ENCODE peak calls at places on chromosome 1, in nine cellular contexts. I, G, P, U, M, E, X, J and S are unnamed samples.

GRCh38 chr1:212437179-212437798 is 4.6 kb downstream of the NENF start:
- DNase-seq in I (no peak), G (no peak), P (no peak), U (no peak), M (no peak), E (no peak), X (peak; percentile 17), J (no peak), S (no peak)

GRCh38 chr1:3219005-3219724 is 150.2 kb downstream of the PRDM16 start:
- DNase-seq in I (peak; percentile 89), G (peak; percentile 17), P (no peak), U (no peak), M (peak; percentile 1), E (peak; percentile 93), X (no peak), J (no peak), S (peak; percentile 29)

GRCh38 chr1:149915429-149916192 is 2.0 kb downstream of the SV2A start:
- DNase-seq in I (no peak), G (no peak), P (no peak), U (no peak), M (no peak), E (no peak), X (no peak), J (no peak), S (no peak)

GRCh38 chr1:206506803-206507394 is 432 bp upstream of the RASSF5 start:
- DNase-seq in I (no peak), G (no peak), P (peak; percentile 63), U (no peak), M (no peak), E (no peak), X (no peak), J (no peak), S (no peak)

GRCh38 chr1:234724517-234725176 is 114.7 kb upstream of the IRF2BP2 start:
- DNase-seq in I (no peak), G (no peak), P (no peak), U (no peak), M (no peak), E (no peak), X (peak; percentile 65), J (no peak), S (no peak)

GRCh38 chr1:75908717-75909152 is 23.5 kb downstream of the ASB17 start:
- DNase-seq in I (peak; percentile 58), G (peak; percentile 27), P (peak; percentile 22), U (peak; percentile 2), M (peak; percentile 73), E (peak; percentile 32), X (peak; percentile 12), J (peak; percentile 35), S (peak; percentile 21)

GRCh38 chr1:109136766-109137165 is 22.9 kb downstream of the ELAPOR1 start:
- DNase-seq in I (no peak), G (no peak), P (no peak), U (no peak), M (no peak), E (no peak), X (no peak), J (no peak), S (no peak)

GRCh38 chr1:24952413-24952841 is 22.4 kb upstream of the RUNX3 start:
- DNase-seq in I (no peak), G (no peak), P (no peak), U (no peak), M (no peak), E (no peak), X (no peak), J (peak; percentile 54), S (no peak)

GRCh38 chr1:43442756-43443155 is 11.0 kb downstream of the HYI start:
- DNase-seq in I (no peak), G (no peak), P (no peak), U (no peak), M (no peak), E (no peak), X (no peak), J (no peak), S (no peak)

GRCh38 chr1:183885142-183885735 is 80.3 kb downstream of the RGL1 start:
- DNase-seq in I (no peak), G (no peak), P (no peak), U (no peak), M (no peak), E (no peak), X (no peak), J (no peak), S (no peak)

GRCh38 chr1:109482796-109483638 is 688 bp upstream of the ATXN7L2 start:
- DNase-seq in I (peak; percentile 55), G (no peak), P (peak; percentile 41), U (no peak), M (no peak), E (peak; percentile 67), X (peak; percentile 80), J (no peak), S (no peak)

GRCh38 chr1:60430375-60430774 is 356.8 kb upstream of the C1orf87 start:
- DNase-seq in I (no peak), G (no peak), P (no peak), U (no peak), M (no peak), E (no peak), X (no peak), J (no peak), S (no peak)

GRCh38 chr1:116375884-116376733 is 3.1 kb downstream of the ATP1A1 start:
- DNase-seq in I (peak; percentile 87), G (peak; percentile 93), P (no peak), U (peak; percentile 85), M (peak; percentile 88), E (peak; percentile 35), X (no peak), J (peak; percentile 70), S (peak; percentile 79)

GRCh38 chr1:44827197-44828002 is 15.7 kb downstream of the PTCH2 start:
- DNase-seq in I (no peak), G (no peak), P (peak; percentile 28), U (no peak), M (no peak), E (no peak), X (no peak), J (no peak), S (no peak)

GRCh38 chr1:184315254-184315653 is 71.6 kb upstream of the C1orf21 start:
- DNase-seq in I (no peak), G (peak; percentile 55), P (no peak), U (no peak), M (peak; percentile 42), E (no peak), X (no peak), J (no peak), S (peak; percentile 93)

GRCh38 chr1:205298191-205298994 is 23.2 kb downstream of the NUAK2 start:
- DNase-seq in I (peak; percentile 80), G (peak; percentile 69), P (no peak), U (peak; percentile 92), M (peak; percentile 86), E (no peak), X (no peak), J (peak; percentile 99), S (peak; percentile 98)

GRCh38 chr1:182752077-182752826 is 37.3 kb upstream of the NPL start:
- DNase-seq in I (no peak), G (no peak), P (no peak), U (peak; percentile 28), M (peak; percentile 44), E (peak; percentile 38), X (no peak), J (peak; percentile 92), S (peak; percentile 54)